ENCODE peak calls at places on chromosomes 3 and 15, in eight cellular contexts. One of them, this sample, is unnamed.

GRCh38 chr3:119145500-119146167 is at the start of gene TEX55:
- DNase-seq in ovary: no peak
- DNase-seq in cardiac fibroblast: peak
- DNase-seq in fibroblast of the aortic adventitia: peak
- DNase-seq in PC-9: no peak
- DNase-seq in skeletal muscle cell: no peak
- DNase-seq in pancreas: no peak
- DNase-seq in CD4-positive, CD25-positive, alpha-beta regulatory T cell: peak
- DNase-seq in this sample: no peak

GRCh38 chr3:192042116-192042515 is 581.2 kb downstream of the PYDC2 start:
- DNase-seq in ovary: no peak
- DNase-seq in cardiac fibroblast: no peak
- DNase-seq in fibroblast of the aortic adventitia: no peak
- DNase-seq in PC-9: no peak
- DNase-seq in skeletal muscle cell: no peak
- DNase-seq in pancreas: no peak
- DNase-seq in CD4-positive, CD25-positive, alpha-beta regulatory T cell: no peak
- DNase-seq in this sample: no peak

GRCh38 chr3:184590795-184591194 is 29.2 kb downstream of the EPHB3 start:
- DNase-seq in ovary: peak
- DNase-seq in cardiac fibroblast: no peak
- DNase-seq in fibroblast of the aortic adventitia: no peak
- DNase-seq in PC-9: no peak
- DNase-seq in skeletal muscle cell: no peak
- DNase-seq in pancreas: no peak
- DNase-seq in CD4-positive, CD25-positive, alpha-beta regulatory T cell: no peak
- DNase-seq in this sample: no peak

GRCh38 chr3:195895900-195896360 is 12.4 kb downstream of the TNK2 start:
- DNase-seq in ovary: peak
- DNase-seq in cardiac fibroblast: no peak
- DNase-seq in fibroblast of the aortic adventitia: no peak
- DNase-seq in PC-9: peak
- DNase-seq in skeletal muscle cell: no peak
- DNase-seq in pancreas: peak
- DNase-seq in CD4-positive, CD25-positive, alpha-beta regulatory T cell: peak
- DNase-seq in this sample: peak

GRCh38 chr15:82021021-82021420 is 24.8 kb downstream of the MEX3B start:
- DNase-seq in ovary: no peak
- DNase-seq in cardiac fibroblast: no peak
- DNase-seq in fibroblast of the aortic adventitia: no peak
- DNase-seq in PC-9: no peak
- DNase-seq in skeletal muscle cell: no peak
- DNase-seq in pancreas: no peak
- DNase-seq in CD4-positive, CD25-positive, alpha-beta regulatory T cell: no peak
- DNase-seq in this sample: no peak

GRCh38 chr3:37741644-37742043 is 120.0 kb upstream of the CTDSPL start:
- DNase-seq in ovary: no peak
- DNase-seq in cardiac fibroblast: peak
- DNase-seq in fibroblast of the aortic adventitia: no peak
- DNase-seq in PC-9: no peak
- DNase-seq in skeletal muscle cell: no peak
- DNase-seq in pancreas: peak
- DNase-seq in CD4-positive, CD25-positive, alpha-beta regulatory T cell: no peak
- DNase-seq in this sample: peak

GRCh38 chr15:48645558-48646330 is at the start of gene FBN1:
- DNase-seq in ovary: peak
- DNase-seq in cardiac fibroblast: peak
- DNase-seq in fibroblast of the aortic adventitia: peak
- DNase-seq in PC-9: no peak
- DNase-seq in skeletal muscle cell: peak
- DNase-seq in pancreas: peak
- DNase-seq in CD4-positive, CD25-positive, alpha-beta regulatory T cell: peak
- DNase-seq in this sample: peak

GRCh38 chr15:85950101-85950500 is 129.6 kb upstream of the AGBL1 start:
- DNase-seq in ovary: no peak
- DNase-seq in cardiac fibroblast: no peak
- DNase-seq in fibroblast of the aortic adventitia: no peak
- DNase-seq in PC-9: no peak
- DNase-seq in skeletal muscle cell: no peak
- DNase-seq in pancreas: no peak
- DNase-seq in CD4-positive, CD25-positive, alpha-beta regulatory T cell: no peak
- DNase-seq in this sample: no peak

GRCh38 chr3:115693868-115694267 is 70.6 kb downstream of the GAP43 start:
- DNase-seq in ovary: no peak
- DNase-seq in cardiac fibroblast: no peak
- DNase-seq in fibroblast of the aortic adventitia: no peak
- DNase-seq in PC-9: no peak
- DNase-seq in skeletal muscle cell: no peak
- DNase-seq in pancreas: no peak
- DNase-seq in CD4-positive, CD25-positive, alpha-beta regulatory T cell: no peak
- DNase-seq in this sample: no peak

GRCh38 chr3:9770276-9770812 is 597 bp upstream of the CAMK1 start:
- DNase-seq in ovary: peak
- DNase-seq in cardiac fibroblast: no peak
- DNase-seq in fibroblast of the aortic adventitia: peak
- DNase-seq in PC-9: no peak
- DNase-seq in skeletal muscle cell: no peak
- DNase-seq in pancreas: peak
- DNase-seq in CD4-positive, CD25-positive, alpha-beta regulatory T cell: no peak
- DNase-seq in this sample: peak

GRCh38 chr15:32936283-32936918 is 218.6 kb downstream of the GREM1 start:
- DNase-seq in ovary: no peak
- DNase-seq in cardiac fibroblast: peak
- DNase-seq in fibroblast of the aortic adventitia: peak
- DNase-seq in PC-9: no peak
- DNase-seq in skeletal muscle cell: no peak
- DNase-seq in pancreas: no peak
- DNase-seq in CD4-positive, CD25-positive, alpha-beta regulatory T cell: no peak
- DNase-seq in this sample: no peak

GRCh38 chr3:179702271-179702947 is 49.6 kb downstream of the USP13 start:
- DNase-seq in ovary: no peak
- DNase-seq in cardiac fibroblast: no peak
- DNase-seq in fibroblast of the aortic adventitia: no peak
- DNase-seq in PC-9: no peak
- DNase-seq in skeletal muscle cell: no peak
- DNase-seq in pancreas: no peak
- DNase-seq in CD4-positive, CD25-positive, alpha-beta regulatory T cell: no peak
- DNase-seq in this sample: no peak

GRCh38 chr3:195885036-195885871 is 23.1 kb downstream of the TNK2 start:
- DNase-seq in ovary: no peak
- DNase-seq in cardiac fibroblast: no peak
- DNase-seq in fibroblast of the aortic adventitia: no peak
- DNase-seq in PC-9: no peak
- DNase-seq in skeletal muscle cell: peak
- DNase-seq in pancreas: no peak
- DNase-seq in CD4-positive, CD25-positive, alpha-beta regulatory T cell: no peak
- DNase-seq in this sample: no peak

GRCh38 chr3:149330609-149331008 is 2.8 kb downstream of the TM4SF18 start:
- DNase-seq in ovary: no peak
- DNase-seq in cardiac fibroblast: peak
- DNase-seq in fibroblast of the aortic adventitia: peak
- DNase-seq in PC-9: no peak
- DNase-seq in skeletal muscle cell: no peak
- DNase-seq in pancreas: no peak
- DNase-seq in CD4-positive, CD25-positive, alpha-beta regulatory T cell: no peak
- DNase-seq in this sample: no peak

GRCh38 chr15:101206173-101206572 is 45.7 kb downstream of the CHSY1 start:
- DNase-seq in ovary: no peak
- DNase-seq in cardiac fibroblast: peak
- DNase-seq in fibroblast of the aortic adventitia: peak
- DNase-seq in PC-9: no peak
- DNase-seq in skeletal muscle cell: no peak
- DNase-seq in pancreas: no peak
- DNase-seq in CD4-positive, CD25-positive, alpha-beta regulatory T cell: peak
- DNase-seq in this sample: no peak

GRCh38 chr3:186053954-186054353 is 54.9 kb downstream of the ETV5 start:
- DNase-seq in ovary: no peak
- DNase-seq in cardiac fibroblast: peak
- DNase-seq in fibroblast of the aortic adventitia: no peak
- DNase-seq in PC-9: no peak
- DNase-seq in skeletal muscle cell: peak
- DNase-seq in pancreas: no peak
- DNase-seq in CD4-positive, CD25-positive, alpha-beta regulatory T cell: no peak
- DNase-seq in this sample: no peak

GRCh38 chr3:110583373-110583935 is 488.2 kb upstream of the NECTIN3 start:
- DNase-seq in ovary: no peak
- DNase-seq in cardiac fibroblast: peak
- DNase-seq in fibroblast of the aortic adventitia: no peak
- DNase-seq in PC-9: peak
- DNase-seq in skeletal muscle cell: no peak
- DNase-seq in pancreas: no peak
- DNase-seq in CD4-positive, CD25-positive, alpha-beta regulatory T cell: no peak
- DNase-seq in this sample: no peak

GRCh38 chr3:138365991-138366759 is 17.8 kb downstream of the MRAS start:
- DNase-seq in ovary: no peak
- DNase-seq in cardiac fibroblast: no peak
- DNase-seq in fibroblast of the aortic adventitia: no peak
- DNase-seq in PC-9: no peak
- DNase-seq in skeletal muscle cell: no peak
- DNase-seq in pancreas: no peak
- DNase-seq in CD4-positive, CD25-positive, alpha-beta regulatory T cell: no peak
- DNase-seq in this sample: no peak

GRCh38 chr15:27086800-27087199 is 115.8 kb downstream of the GABRG3 start:
- DNase-seq in ovary: no peak
- DNase-seq in cardiac fibroblast: no peak
- DNase-seq in fibroblast of the aortic adventitia: no peak
- DNase-seq in PC-9: no peak
- DNase-seq in skeletal muscle cell: no peak
- DNase-seq in pancreas: no peak
- DNase-seq in CD4-positive, CD25-positive, alpha-beta regulatory T cell: no peak
- DNase-seq in this sample: no peak

DNA sequence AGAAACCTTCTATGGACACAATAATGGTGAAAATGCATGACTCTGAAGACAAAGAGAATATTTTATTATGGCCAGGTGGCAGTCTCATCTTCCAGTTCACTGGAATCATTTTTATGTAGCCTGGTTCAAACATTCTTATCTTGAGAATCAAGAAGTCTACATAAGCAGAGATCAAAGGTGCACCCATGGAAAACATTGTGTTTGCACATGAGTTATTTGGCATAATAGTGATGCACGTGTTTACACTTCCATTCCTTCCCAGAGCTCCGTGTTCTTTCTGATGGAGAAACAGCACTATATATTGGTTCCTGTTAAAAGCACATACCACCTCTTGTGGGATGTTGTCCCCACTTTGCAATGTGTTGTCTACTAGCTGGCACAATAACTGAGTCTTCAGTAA is 572.2 kb downstream of the GRM7 start:
- DNase-seq in ovary: no peak
- DNase-seq in cardiac fibroblast: no peak
- DNase-seq in fibroblast of the aortic adventitia: no peak
- DNase-seq in PC-9: no peak
- DNase-seq in skeletal muscle cell: no peak
- DNase-seq in pancreas: no peak
- DNase-seq in CD4-positive, CD25-positive, alpha-beta regulatory T cell: no peak
- DNase-seq in this sample: no peak
- H3K4me3 ChIP-seq in ovary: no peak
- H3K4me3 ChIP-seq in cardiac fibroblast: no peak
- H3K4me3 ChIP-seq in fibroblast of the aortic adventitia: no peak
- H3K4me3 ChIP-seq in PC-9: no peak
- H3K4me3 ChIP-seq in skeletal muscle cell: no peak
- H3K4me3 ChIP-seq in pancreas: no peak
- H3K4me3 ChIP-seq in CD4-positive, CD25-positive, alpha-beta regulatory T cell: no peak
- H3K4me3 ChIP-seq in this sample: no peak

DNA sequence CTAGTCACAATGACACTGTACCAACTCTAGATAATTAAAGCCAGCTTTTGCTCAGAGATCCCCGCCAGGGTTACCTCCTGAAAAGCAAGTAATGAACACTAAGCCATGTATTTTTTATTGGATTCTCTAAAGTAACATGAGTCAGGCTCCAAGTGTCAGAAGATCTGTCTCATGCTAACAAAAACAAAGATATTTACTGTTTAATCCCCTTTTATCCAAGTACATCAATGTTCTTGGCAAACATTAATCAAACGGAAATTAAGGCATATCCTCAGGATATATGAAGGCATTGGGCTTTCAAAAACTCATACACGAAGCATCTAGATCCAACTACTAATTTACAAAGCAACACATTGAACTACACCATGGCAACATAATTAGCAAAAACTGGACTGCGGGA is 37.2 kb downstream of the MYO5A start:
- DNase-seq in ovary: no peak
- DNase-seq in cardiac fibroblast: peak
- DNase-seq in fibroblast of the aortic adventitia: no peak
- DNase-seq in PC-9: no peak
- DNase-seq in skeletal muscle cell: no peak
- DNase-seq in pancreas: no peak
- DNase-seq in CD4-positive, CD25-positive, alpha-beta regulatory T cell: no peak
- DNase-seq in this sample: no peak
- H3K4me3 ChIP-seq in ovary: no peak
- H3K4me3 ChIP-seq in cardiac fibroblast: no peak
- H3K4me3 ChIP-seq in fibroblast of the aortic adventitia: no peak
- H3K4me3 ChIP-seq in PC-9: no peak
- H3K4me3 ChIP-seq in skeletal muscle cell: no peak
- H3K4me3 ChIP-seq in pancreas: no peak
- H3K4me3 ChIP-seq in CD4-positive, CD25-positive, alpha-beta regulatory T cell: no peak
- H3K4me3 ChIP-seq in this sample: no peak

GRCh38 chr15:99268431-99268830 is 17.1 kb downstream of the LRRC28 start:
- DNase-seq in ovary: no peak
- DNase-seq in cardiac fibroblast: no peak
- DNase-seq in fibroblast of the aortic adventitia: no peak
- DNase-seq in PC-9: no peak
- DNase-seq in skeletal muscle cell: no peak
- DNase-seq in pancreas: no peak
- DNase-seq in CD4-positive, CD25-positive, alpha-beta regulatory T cell: no peak
- DNase-seq in this sample: no peak
- H3K4me3 ChIP-seq in ovary: no peak
- H3K4me3 ChIP-seq in cardiac fibroblast: no peak
- H3K4me3 ChIP-seq in fibroblast of the aortic adventitia: no peak
- H3K4me3 ChIP-seq in PC-9: no peak
- H3K4me3 ChIP-seq in skeletal muscle cell: no peak
- H3K4me3 ChIP-seq in pancreas: no peak
- H3K4me3 ChIP-seq in CD4-positive, CD25-positive, alpha-beta regulatory T cell: no peak
- H3K4me3 ChIP-seq in this sample: no peak

DNA sequence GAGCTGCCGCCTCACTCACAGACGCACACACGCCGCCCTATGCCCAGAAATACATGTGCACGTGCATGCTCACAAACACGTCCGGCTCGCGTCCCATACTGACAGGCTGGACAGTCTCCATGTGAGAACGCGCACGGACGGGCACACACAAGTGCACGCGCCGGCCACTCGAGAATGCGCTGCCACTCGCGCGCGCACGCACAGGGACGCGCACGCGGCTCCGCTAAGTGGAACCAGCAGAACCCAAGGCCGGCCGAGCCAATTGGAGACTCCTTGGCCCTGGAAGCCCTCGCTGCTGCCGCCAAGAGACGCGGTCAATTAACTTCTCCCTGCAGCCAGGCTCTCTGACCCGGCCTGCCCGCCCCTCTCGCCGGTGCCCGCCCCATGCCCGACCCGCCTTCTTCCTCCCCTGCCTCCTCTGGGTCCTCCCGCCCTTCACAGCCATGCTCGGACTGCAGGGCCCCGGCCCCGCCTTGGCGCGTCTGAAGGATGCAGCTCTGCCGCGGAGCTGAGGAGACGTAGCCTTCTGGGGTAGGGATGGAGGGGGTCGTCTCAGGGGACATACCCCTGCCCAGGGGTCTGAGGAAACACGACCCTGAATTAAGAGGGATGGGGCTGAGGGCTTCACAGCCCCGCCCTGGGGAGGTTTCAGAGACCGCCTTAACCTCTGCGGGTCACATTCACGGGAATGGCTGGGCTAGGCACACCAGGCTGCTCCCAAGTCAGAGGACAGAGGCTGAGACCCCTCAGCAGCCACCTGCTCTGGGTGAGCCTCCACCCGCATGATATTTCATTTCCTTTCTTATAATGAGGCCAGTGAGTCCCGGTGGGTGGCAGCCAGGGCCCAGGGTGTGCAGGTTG is 15.0 kb downstream of the PTH1R start:
- DNase-seq in ovary: peak
- DNase-seq in cardiac fibroblast: peak
- DNase-seq in fibroblast of the aortic adventitia: peak
- DNase-seq in PC-9: peak
- DNase-seq in skeletal muscle cell: no peak
- DNase-seq in pancreas: peak
- DNase-seq in CD4-positive, CD25-positive, alpha-beta regulatory T cell: no peak
- DNase-seq in this sample: peak
- H3K4me3 ChIP-seq in ovary: peak
- H3K4me3 ChIP-seq in cardiac fibroblast: peak
- H3K4me3 ChIP-seq in fibroblast of the aortic adventitia: peak
- H3K4me3 ChIP-seq in PC-9: peak
- H3K4me3 ChIP-seq in skeletal muscle cell: peak
- H3K4me3 ChIP-seq in pancreas: peak
- H3K4me3 ChIP-seq in CD4-positive, CD25-positive, alpha-beta regulatory T cell: no peak
- H3K4me3 ChIP-seq in this sample: peak

This sample was measured in lung.